ENCODE peak calls at places on chromosomes 11 and 22, in ten cellular contexts. Q is hepatocyte; W is tibial artery; H is uterus; S is heart right ventricle; J is left lung; R is CD4-positive, alpha-beta memory T cell; G is A549; P is H1; K is psoas muscle. V is an unnamed sample.
A peak's percentile ranks its signal among the peaks of the same experiment; 100 is the strongest.

GRCh38 chr11:73154178-73154577 is 12.1 kb upstream of the FCHSD2 start:
- DNase-seq in Q (no peak), W (peak; percentile 36), H (no peak), S (no peak), J (no peak), R (peak; percentile 19), G (no peak), P (no peak), K (no peak), V (no peak)

GRCh38 chr22:27876684-27877083 is 42.4 kb downstream of the PITPNB start:
- DNase-seq in Q (no peak), W (no peak), H (no peak), S (no peak), J (no peak), R (no peak), G (no peak), P (no peak), K (no peak), V (no peak)

GRCh38 chr22:47213571-47214230 is 451.3 kb downstream of the TBC1D22A start:
- DNase-seq in Q (no peak), W (no peak), H (no peak), S (no peak), J (peak; percentile 28), R (peak; percentile 50), G (peak; percentile 17), P (no peak), K (no peak), V (peak; percentile 56)

GRCh38 chr11:91921974-91922373 is 302.6 kb upstream of the FAT3 start:
- DNase-seq in Q (no peak), W (no peak), H (no peak), S (no peak), J (peak; percentile 32), R (no peak), G (peak; percentile 11), P (no peak), K (no peak), V (no peak)

GRCh38 chr11:26048271-26048670 is 283.7 kb upstream of the ANO3 start:
- DNase-seq in Q (no peak), W (no peak), H (no peak), S (no peak), J (no peak), R (no peak), G (no peak), P (no peak), K (no peak), V (no peak)

GRCh38 chr22:42284643-42285181 is 14.3 kb upstream of the TCF20 start:
- DNase-seq in Q (no peak), W (no peak), H (no peak), S (no peak), J (no peak), R (no peak), G (no peak), P (no peak), K (no peak), V (no peak)

GRCh38 chr22:19005905-19006304 is 69.8 kb upstream of the PRODH start:
- DNase-seq in Q (no peak), W (no peak), H (no peak), S (no peak), J (no peak), R (no peak), G (no peak), P (no peak), K (no peak), V (no peak)

GRCh38 chr11:105000797-105001196 is 22.2 kb downstream of the CASP5 start:
- DNase-seq in Q (no peak), W (no peak), H (no peak), S (peak; percentile 14), J (no peak), R (peak; percentile 54), G (peak; percentile 1), P (no peak), K (no peak), V (no peak)

GRCh38 chr11:2474059-2474901 is 29.5 kb downstream of the KCNQ1 start:
- DNase-seq in Q (peak; percentile 81), W (no peak), H (no peak), S (no peak), J (no peak), R (no peak), G (no peak), P (no peak), K (no peak), V (no peak)

GRCh38 chr11:40401132-40401853 is 1058.2 kb downstream of the LRRC4C start:
- DNase-seq in Q (no peak), W (no peak), H (no peak), S (no peak), J (no peak), R (no peak), G (no peak), P (no peak), K (no peak), V (no peak)

GRCh38 chr11:61274084-61274483 is 21.0 kb downstream of the VWCE start:
- DNase-seq in Q (no peak), W (no peak), H (no peak), S (no peak), J (no peak), R (no peak), G (no peak), P (no peak), K (no peak), V (no peak)
- H3K4me1 ChIP-seq in Q (no peaks in the 10 kb centered on the region), W (no peaks in the 10 kb centered on the region), H (no peaks in the 10 kb centered on the region), S (no peaks in the 10 kb centered on the region), J (no peaks in the 10 kb centered on the region), R (no peaks in the 10 kb centered on the region), G (no peaks in the 10 kb centered on the region), P (no peaks in the 10 kb centered on the region), K (no peaks in the 10 kb centered on the region), V (no peaks in the 10 kb centered on the region)

DNA sequence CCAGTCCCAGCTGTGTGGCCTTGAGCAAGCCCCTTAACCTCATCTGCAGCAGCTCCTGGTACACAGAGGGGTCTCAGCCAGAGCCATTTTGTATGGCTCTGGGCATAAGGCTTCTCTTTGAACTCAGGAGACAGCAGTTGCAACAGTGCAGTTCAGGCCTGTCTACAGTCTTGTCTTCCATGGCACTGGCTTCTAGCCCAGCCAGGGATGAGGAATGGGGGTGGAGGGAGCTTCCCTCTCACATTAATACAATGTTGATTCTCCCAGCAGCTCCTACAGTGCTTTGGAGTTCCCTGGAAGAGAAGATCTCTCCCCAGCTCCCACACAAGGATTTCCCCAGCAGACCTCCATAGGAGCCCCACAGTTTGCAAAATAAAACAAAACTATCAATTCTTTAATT is 350.2 kb downstream of the BUD13 start:
- DNase-seq in Q (no peak), W (no peak), H (no peak), S (no peak), J (no peak), R (no peak), G (no peak), P (no peak), K (no peak), V (no peak)
- H3K4me1 ChIP-seq in Q (peaks cover 14% of the 10 kb centered on the region), W (no peaks in the 10 kb centered on the region), H (no peaks in the 10 kb centered on the region), S (peaks cover 3% of the 10 kb centered on the region), J (no peaks in the 10 kb centered on the region), R (no peaks in the 10 kb centered on the region), G (no peaks in the 10 kb centered on the region), P (peaks cover 7% of the 10 kb centered on the region), K (no peaks in the 10 kb centered on the region), V (peaks cover 65% of the 10 kb centered on the region)

DNA sequence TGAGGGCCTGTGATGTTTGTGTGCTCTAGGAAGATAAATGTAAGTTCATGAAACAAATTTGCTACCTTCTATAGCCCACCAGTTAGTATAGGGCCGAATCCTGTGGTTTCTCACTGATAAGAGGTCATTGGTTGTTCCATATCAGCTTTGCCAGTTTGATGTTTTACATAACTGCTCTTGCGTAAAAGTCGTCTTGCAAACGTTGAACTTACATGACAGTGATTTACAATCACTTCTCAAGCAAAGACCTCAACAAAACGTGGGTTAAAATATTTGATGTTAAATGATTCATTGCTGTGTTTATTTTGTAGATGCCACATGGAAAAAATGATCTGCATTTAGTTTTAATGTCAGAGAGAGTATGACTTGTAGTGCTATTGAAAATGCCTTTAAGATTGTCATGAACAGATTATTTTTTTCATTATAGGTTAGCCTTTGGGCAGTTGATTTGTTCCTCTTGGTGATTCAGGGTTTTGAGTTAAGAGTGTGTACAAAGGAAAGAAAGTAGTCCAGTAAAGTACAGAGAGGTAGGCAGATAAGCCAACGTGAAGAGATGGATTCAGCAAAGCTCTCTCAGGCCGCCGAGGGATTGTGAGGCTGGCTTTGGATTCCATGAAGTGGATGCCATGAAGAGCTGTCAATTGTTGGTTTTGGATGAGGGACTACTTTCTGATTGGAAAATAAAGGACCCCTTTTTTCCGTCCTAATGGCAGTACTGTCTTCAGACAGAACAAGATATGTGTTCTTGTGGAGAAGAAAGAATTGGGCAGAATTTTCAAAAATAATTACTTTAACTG is 2.6 kb downstream of the EWSR1 start:
- DNase-seq in Q (peak; percentile 39), W (no peak), H (no peak), S (no peak), J (no peak), R (no peak), G (peak; percentile 25), P (no peak), K (no peak), V (no peak)
- H3K4me1 ChIP-seq in Q (peaks cover 38% of the 10 kb centered on the region), W (peaks cover 50% of the 10 kb centered on the region), H (peaks cover 8% of the 10 kb centered on the region), S (peaks cover 86% of the 10 kb centered on the region), J (peaks cover 33% of the 10 kb centered on the region), R (peaks cover 82% of the 10 kb centered on the region), G (peaks cover 45% of the 10 kb centered on the region), P (peaks cover 19% of the 10 kb centered on the region), K (peaks cover 66% of the 10 kb centered on the region), V (no peaks in the 10 kb centered on the region)

GRCh38 chr22:31244943-31245451 is 32.9 kb downstream of the LIMK2 start:
- DNase-seq in Q (no peak), W (no peak), H (no peak), S (no peak), J (no peak), R (peak; percentile 18), G (no peak), P (no peak), K (no peak), V (no peak)

GRCh38 chr22:31247726-31248125 is 35.6 kb downstream of the LIMK2 start:
- DNase-seq in Q (no peak), W (no peak), H (no peak), S (no peak), J (no peak), R (no peak), G (no peak), P (no peak), K (no peak), V (peak; percentile 18)

GRCh38 chr22:31244044-31244942 is 32.2 kb downstream of the LIMK2 start:
- DNase-seq in Q (peak; percentile 63), W (no peak), H (peak; percentile 34), S (no peak), J (peak; percentile 56), R (no peak), G (peak; percentile 63), P (peak; percentile 59), K (peak; percentile 51), V (peak; percentile 30)

GRCh38 chr22:31248138-31248745 is 36.1 kb downstream of the LIMK2 start:
- DNase-seq in Q (peak; percentile 92), W (peak; percentile 78), H (peak; percentile 84), S (peak; percentile 68), J (peak; percentile 89), R (peak; percentile 70), G (no peak), P (peak; percentile 67), K (peak; percentile 77), V (peak; percentile 86)

DNA sequence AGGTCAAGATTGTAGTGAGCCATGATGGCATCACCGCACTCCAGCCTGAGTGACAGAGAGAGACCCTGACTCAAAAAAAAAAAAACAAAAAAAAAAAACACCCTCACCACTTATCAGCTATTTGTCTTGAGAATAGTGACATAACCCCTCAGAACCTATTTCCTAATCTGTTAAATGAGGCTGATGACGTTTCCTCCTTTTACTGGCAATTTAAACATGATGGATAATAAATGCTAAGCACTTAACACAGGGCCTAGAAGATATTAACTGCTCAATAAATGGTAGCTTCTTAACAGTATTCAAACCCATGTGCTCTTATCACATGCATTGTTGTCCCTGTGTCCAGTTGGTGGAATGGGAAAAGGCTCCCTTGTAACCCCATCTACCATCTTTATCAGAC is 34.6 kb downstream of the LIMK2 start:
- DNase-seq in Q (no peak), W (no peak), H (no peak), S (no peak), J (no peak), R (no peak), G (no peak), P (no peak), K (no peak), V (no peak)
- H3K4me1 ChIP-seq in Q (peaks cover 57% of the 10 kb centered on the region), W (peaks cover 42% of the 10 kb centered on the region), H (no peaks in the 10 kb centered on the region), S (peaks cover 50% of the 10 kb centered on the region), J (peaks cover 39% of the 10 kb centered on the region), R (peaks cover 42% of the 10 kb centered on the region), G (peaks cover 44% of the 10 kb centered on the region), P (peaks cover 12% of the 10 kb centered on the region), K (peaks cover 46% of the 10 kb centered on the region), V (no peaks in the 10 kb centered on the region)

V was measured in BE2C.